ENCODE peak calls at places on chromosomes 11 and 22, in seven cellular contexts. B is colonic mucosa, V is AG04450, F is HL-60, U is neural crest cell, H is K562, O is lower leg skin. J is an unnamed sample.

GRCh38 chr11:74842967-74843366 is 94.3 kb downstream of the RNF169 start:
- DNase-seq in U (no peak), V (no peak), O (no peak), H (no peak), F (no peak), B (no peak), J (no peak)

GRCh38 chr22:38570841-38571364 is 920 bp upstream of the DMC1 start:
- DNase-seq in U (peak; percentile 22), B (peak; percentile 48), H (peak; percentile 41), F (no peak), O (peak; percentile 89), V (no peak), J (peak; percentile 28)

GRCh38 chr11:119052163-119052814 is 4.7 kb downstream of the HYOU1 start:
- DNase-seq in B (no peak), H (no peak), F (no peak), O (no peak), U (no peak), V (no peak), J (no peak)

GRCh38 chr11:69156218-69156639 is 494 bp downstream of the SMIM38 start:
- DNase-seq in U (no peak), V (no peak), O (no peak), H (peak; percentile 56), B (no peak), F (no peak), J (no peak)

GRCh38 chr11:108609681-108610080 is 16.1 kb upstream of the EXPH5 start:
- DNase-seq in F (no peak), O (no peak), U (no peak), V (no peak), B (no peak), H (peak; percentile 41), J (no peak)

GRCh38 chr22:17476838-17477237 is 86.5 kb upstream of the SLC25A18 start:
- DNase-seq in O (no peak), H (no peak), F (peak; percentile 38), V (no peak), B (no peak), U (no peak), J (no peak)

GRCh38 chr22:27698830-27699229 is 102.7 kb downstream of the MN1 start:
- DNase-seq in B (no peak), U (no peak), V (no peak), F (no peak), O (no peak), H (no peak), J (no peak)

GRCh38 chr22:45072322-45072903 is 62.6 kb upstream of the PHF21B start:
- DNase-seq in V (no peak), O (no peak), B (no peak), F (no peak), H (peak; percentile 40), U (no peak), J (peak; percentile 40)

GRCh38 chr11:34316347-34317037 is 41.3 kb downstream of the ABTB2 start:
- DNase-seq in B (no peak), V (no peak), U (no peak), F (no peak), O (no peak), H (no peak), J (no peak)

GRCh38 chr11:128720522-128720985 is 26.7 kb downstream of the FLI1 start:
- DNase-seq in U (peak; percentile 58), V (no peak), O (no peak), B (no peak), F (no peak), H (no peak), J (peak; percentile 37)

GRCh38 chr22:46413725-46414379 is 78.3 kb downstream of the TRMU start:
- DNase-seq in U (no peak), B (no peak), V (no peak), F (no peak), H (no peak), O (no peak), J (no peak)

GRCh38 chr22:35212996-35213395 is 44.3 kb upstream of the HMGXB4 start:
- DNase-seq in O (no peak), F (no peak), B (no peak), U (no peak), V (no peak), H (no peak), J (no peak)
- TF ChIP-seq CTCF in O (no peak), F (no peak), B (no peak), U (no peak), V (no peak), H (no peak), J (no peak)

GRCh38 chr11:8754241-8754640 is 71.6 kb downstream of the RPL27A start:
- DNase-seq in H (no peak), V (no peak), U (no peak), F (no peak), B (no peak), O (no peak), J (no peak)
- TF ChIP-seq CTCF in H (no peak), V (peak; percentile 36), U (peak; percentile 42), F (no peak), B (no peak), O (no peak), J (no peak)

GRCh38 chr11:17601206-17602075 is 54.4 kb downstream of the OTOG start:
- DNase-seq in B (peak; percentile 10), U (no peak), F (no peak), O (peak; percentile 54), H (peak; percentile 31), V (no peak), J (peak; percentile 60)
- TF ChIP-seq CTCF in B (no peak), U (no peak), F (no peak), O (no peak), H (no peak), V (no peak), J (no peak)

DNA sequence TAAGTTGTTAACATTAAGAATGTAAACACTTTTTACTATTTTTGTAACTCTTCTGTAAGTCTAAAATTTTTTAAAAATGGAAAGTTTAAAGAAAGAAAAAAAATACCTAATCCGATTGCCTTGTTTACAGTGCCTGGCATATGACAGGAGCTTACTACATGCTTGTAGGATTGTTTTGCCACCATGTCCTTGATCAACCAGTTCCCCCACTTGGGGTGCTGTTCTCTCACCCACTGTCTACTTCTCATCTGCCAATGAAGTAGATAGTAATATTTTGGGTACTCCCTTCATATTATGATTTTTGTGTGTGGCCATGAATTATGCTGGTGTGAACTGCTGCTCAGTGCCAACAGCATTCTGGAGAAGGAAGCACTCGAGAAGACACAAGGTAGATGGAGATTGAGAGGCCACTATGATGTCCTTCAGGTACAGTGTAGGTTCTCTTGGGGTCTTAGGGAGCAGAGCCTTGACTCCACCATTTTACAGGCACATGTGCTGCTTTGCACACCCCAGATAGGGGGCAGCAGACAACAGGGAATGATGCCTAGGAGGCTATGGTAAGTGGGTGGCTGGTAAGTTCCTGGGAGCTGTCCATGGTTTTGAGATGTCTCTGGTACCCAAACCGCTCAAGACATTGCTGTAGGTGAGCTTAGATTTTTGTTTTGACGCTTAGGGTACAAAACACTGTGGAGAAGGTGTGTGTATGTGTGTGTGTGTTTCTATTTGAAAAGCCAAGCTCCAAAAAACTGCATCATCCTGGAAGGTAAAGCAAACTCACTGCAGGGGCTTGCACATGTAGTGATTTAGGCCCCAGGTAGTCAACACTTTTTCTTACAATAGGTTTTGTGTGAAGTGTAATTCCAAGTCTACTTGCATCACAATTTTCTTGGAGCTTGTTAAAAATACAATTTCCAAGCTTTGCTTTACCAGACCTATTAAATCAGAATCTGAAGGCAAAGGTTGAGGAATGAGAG is 494.5 kb upstream of the LARGE1 start:
- DNase-seq in U (peak; percentile 72), V (no peak), H (peak; percentile 41), B (peak; percentile 62), F (peak; percentile 35), O (no peak), J (peak; percentile 77)
- TF ChIP-seq CTCF in U (peak; percentile 94), V (no peak), H (peak; percentile 43), B (peak; percentile 35), F (peak; percentile 75), O (no peak), J (peak; percentile 93)

J was measured in nephron progenitor cell.